ENCODE peak calls at places on chromosomes 4 and X, in seven cellular contexts. G is fibroblast of lung, Z is fibroblast of the aortic adventitia, J is iPS DF 6.9, F is dorsolateral prefrontal cortex, I is cardiac muscle cell, E is GM23248. X is an unnamed sample.

GRCh38 chr4:127357765-127358164 is 275.0 kb upstream of the INTU start:
- DNase-seq in G (no peak), Z (no peak), J (no peak), F (no peak), I (no peak), E (no peak), X (no peak)

GRCh38 chr4:609400-610050 is 15.8 kb upstream of the PDE6B start:
- DNase-seq in G (no peak), Z (no peak), J (no peak), F (no peak), I (no peak), E (no peak), X (no peak)

GRCh38 chr4:64250061-64250460 is 159.2 kb downstream of the TECRL start:
- DNase-seq in G (no peak), Z (no peak), J (no peak), F (no peak), I (no peak), E (no peak), X (no peak)

GRCh38 chrX:18422325-18422724 is 3.1 kb upstream of the CDKL5 start:
- DNase-seq in G (peak), Z (peak), J (no peak), F (no peak), I (peak), E (peak), X (peak)

GRCh38 chr4:121464854-121465253 is 84.0 kb upstream of the QRFPR start:
- DNase-seq in G (no peak), Z (no peak), J (peak), F (no peak), I (no peak), E (no peak), X (no peak)

GRCh38 chrX:120309873-120310730 is 1.2 kb downstream of the TMEM255A start:
- DNase-seq in G (peak), Z (peak), J (no peak), F (no peak), I (no peak), E (peak), X (no peak)

GRCh38 chrX:16445166-16445752 is 204.7 kb upstream of the S100G start:
- DNase-seq in G (peak), Z (peak), J (no peak), F (no peak), I (peak), E (peak), X (no peak)

GRCh38 chr4:534576-535151 is 35.7 kb downstream of the PIGG start:
- DNase-seq in G (no peak), Z (no peak), J (no peak), F (no peak), I (no peak), E (no peak), X (no peak)

GRCh38 chr4:81919238-81919637 is 447.5 kb upstream of the RASGEF1B start:
- DNase-seq in G (no peak), Z (peak), J (peak), F (no peak), I (peak), E (peak), X (no peak)

GRCh38 chr4:137610960-137611359 is 78.7 kb upstream of the PCDH18 start:
- DNase-seq in G (peak), Z (peak), J (no peak), F (no peak), I (peak), E (peak), X (no peak)

GRCh38 chrX:82998163-82998562 is 509.9 kb upstream of the POU3F4 start:
- DNase-seq in G (no peak), Z (no peak), J (no peak), F (no peak), I (no peak), E (no peak), X (no peak)

GRCh38 chrX:65532016-65532415 is 2.6 kb downstream of the LAS1L start:
- DNase-seq in G (no peak), Z (no peak), J (no peak), F (no peak), I (no peak), E (no peak), X (no peak)

GRCh38 chr4:52032005-52032404 is 6.1 kb downstream of the SGCB start:
- DNase-seq in G (no peak), Z (no peak), J (no peak), F (no peak), I (no peak), E (no peak), X (no peak)

GRCh38 chr4:52038109-52038912 is at the start of gene SGCB:
- DNase-seq in G (peak), Z (no peak), J (no peak), F (peak), I (peak), E (peak), X (no peak)

GRCh38 chr4:52037730-52038108 is 380 bp downstream of the SGCB start:
- DNase-seq in G (peak), Z (peak), J (no peak), F (peak), I (peak), E (peak), X (no peak)

GRCh38 chr4:52035190-52035589 is 2.9 kb downstream of the SGCB start:
- DNase-seq in G (no peak), Z (no peak), J (no peak), F (no peak), I (no peak), E (no peak), X (no peak)

DNA sequence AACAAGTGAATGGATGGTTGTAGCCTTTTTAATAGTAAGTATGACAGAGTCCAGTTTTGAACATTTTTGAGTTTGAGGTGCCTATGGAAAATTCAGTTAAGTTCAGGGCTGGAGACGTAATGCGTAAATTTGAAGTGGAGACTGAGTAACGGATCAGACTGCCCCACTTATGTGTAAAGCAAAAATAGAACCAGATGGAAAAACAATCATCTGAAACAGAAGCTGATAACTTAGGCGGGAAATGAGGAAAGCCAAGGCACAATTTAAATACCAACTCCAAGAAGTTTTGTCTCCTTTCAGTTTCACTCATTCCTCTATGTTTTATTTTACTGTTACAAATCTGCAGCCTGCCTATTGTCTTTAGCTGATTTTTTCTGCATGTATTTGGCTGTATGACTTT is 1.2 kb downstream of the SGCB start:
- DNase-seq in G (peak), Z (no peak), J (no peak), F (no peak), I (no peak), E (peak), X (no peak)
- H3K4me3 ChIP-seq in G (peak), Z (peak), J (no peak), F (peak), I (peak), E (peak), X (peak)

DNA sequence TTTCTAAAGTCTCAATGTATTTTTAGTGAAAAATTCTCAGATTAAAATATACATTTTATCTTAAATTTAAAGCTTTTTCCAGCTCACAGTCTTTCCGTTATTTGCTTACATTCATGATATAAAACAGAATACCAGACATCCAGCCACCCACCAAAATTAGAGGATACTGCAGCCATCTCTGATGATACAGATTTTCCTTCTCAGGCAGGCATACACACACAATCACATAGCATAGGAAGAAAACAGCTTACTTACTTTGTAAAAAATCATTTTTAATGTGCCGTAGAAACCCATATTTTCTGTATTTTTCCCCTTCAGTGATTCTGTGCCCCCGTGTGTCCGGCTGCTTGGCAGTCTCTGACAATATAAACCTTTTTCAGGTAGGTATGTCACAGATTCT is 183.7 kb downstream of the FBXW7 start:
- DNase-seq in G (no peak), Z (no peak), J (no peak), F (no peak), I (no peak), E (peak), X (no peak)
- H3K4me3 ChIP-seq in G (peak), Z (peak), J (no peak), F (peak), I (peak), E (peak), X (peak)

GRCh38 chrX:152959626-152960025 is 34.3 kb downstream of the PNMA5 start:
- DNase-seq in G (no peak), Z (no peak), J (no peak), F (no peak), I (no peak), E (no peak), X (no peak)

GRCh38 chrX:152960115-152960514 is 33.8 kb downstream of the PNMA5 start:
- DNase-seq in G (no peak), Z (no peak), J (no peak), F (no peak), I (no peak), E (peak), X (no peak)

GRCh38 chrX:152958047-152958446 is 35.9 kb downstream of the PNMA5 start:
- DNase-seq in G (peak), Z (no peak), J (no peak), F (no peak), I (peak), E (peak), X (no peak)

GRCh38 chrX:152958524-152959465 is 35.1 kb downstream of the PNMA5 start:
- DNase-seq in G (peak), Z (peak), J (peak), F (peak), I (peak), E (peak), X (peak)
- H3K4me3 ChIP-seq in G (peak), Z (peak), J (peak), F (peak), I (no peak), E (peak), X (peak)

GRCh38 chrX:139642241-139642927 is 65.6 kb downstream of the MCF2 start:
- DNase-seq in G (peak), Z (peak), J (no peak), F (peak), I (peak), E (peak), X (no peak)
- H3K4me3 ChIP-seq in G (no peak), Z (peak), J (no peak), F (peak), I (no peak), E (peak), X (peak)

GRCh38 chrX:12210921-12211320 is 72.6 kb downstream of the FRMPD4 start:
- DNase-seq in G (peak), Z (peak), J (no peak), F (no peak), I (peak), E (peak), X (no peak)
- H3K4me3 ChIP-seq in G (no peak), Z (no peak), J (no peak), F (no peak), I (no peak), E (no peak), X (no peak)

GRCh38 chrX:103464774-103465117 is 54.5 kb downstream of the RAB40A start:
- DNase-seq in G (peak), Z (peak), J (peak), F (peak), I (peak), E (peak), X (no peak)

GRCh38 chrX:103467156-103467555 is 52.1 kb downstream of the RAB40A start:
- DNase-seq in G (no peak), Z (peak), J (no peak), F (no peak), I (no peak), E (peak), X (no peak)

GRCh38 chrX:103467870-103468269 is 51.4 kb downstream of the RAB40A start:
- DNase-seq in G (no peak), Z (no peak), J (no peak), F (no peak), I (no peak), E (no peak), X (no peak)

GRCh38 chrX:103461156-103461555 is 58.1 kb downstream of the RAB40A start:
- DNase-seq in G (no peak), Z (no peak), J (no peak), F (no peak), I (no peak), E (peak), X (peak)

GRCh38 chrX:103464071-103464773 is 55.1 kb downstream of the RAB40A start:
- DNase-seq in G (peak), Z (peak), J (no peak), F (peak), I (peak), E (peak), X (no peak)
- H3K4me3 ChIP-seq in G (peak), Z (peak), J (no peak), F (peak), I (no peak), E (no peak), X (no peak)

X was measured in skeletal muscle cell.